ENCODE peak calls at places on chromosomes 1 and 21, in five cellular contexts. M is Calu3, G is A549, E is cardiac fibroblast, T is Panc1. W is an unnamed sample.

GRCh38 chr1:42484382-42484781 is 21.3 kb downstream of the CCDC30 start:
- DNase-seq in M (no peak), T (no peak), E (peak), G (no peak), W (peak)

GRCh38 chr1:228163776-228164534 is 1.6 kb upstream of the IBA57 start:
- DNase-seq in E (no peak), M (no peak), G (no peak), T (no peak), W (no peak)

GRCh38 chr1:41623736-41624135 is 139.3 kb upstream of the EDN2 start:
- DNase-seq in M (no peak), T (no peak), E (no peak), G (no peak), W (no peak)

GRCh38 chr1:145999321-146000024 is 3.1 kb upstream of the TXNIP start:
- DNase-seq in M (no peak), G (no peak), E (peak), T (no peak), W (no peak)

GRCh38 chr1:162913345-162913744 is 52.4 kb upstream of the CCDC190 start:
- DNase-seq in E (no peak), G (no peak), T (no peak), M (peak), W (no peak)

GRCh38 chr1:11059166-11059989 is 440 bp downstream of the SRM start:
- DNase-seq in G (no peak), T (no peak), E (no peak), M (no peak), W (no peak)

GRCh38 chr1:202238914-202239313 is 45.3 kb downstream of the LGR6 start:
- DNase-seq in M (no peak), E (no peak), T (no peak), G (no peak), W (no peak)

GRCh38 chr1:8844421-8845063 is 27.1 kb upstream of the RERE start:
- DNase-seq in M (no peak), T (no peak), E (peak), G (no peak), W (no peak)

GRCh38 chr1:160741597-160742348 is 2.7 kb downstream of the SLAMF7 start:
- DNase-seq in M (no peak), E (no peak), G (no peak), T (no peak), W (no peak)
- TF ChIP-seq CTCF in M (no peak), E (no peak), G (no peak), T (no peak), W (no peak)

GRCh38 chr1:51840743-51841461 is 37.6 kb downstream of the NRDC start:
- DNase-seq in M (no peak), G (no peak), E (no peak), T (no peak), W (no peak)

GRCh38 chr1:51833700-51834099 is 44.8 kb downstream of the NRDC start:
- DNase-seq in G (no peak), E (no peak), M (no peak), T (no peak), W (no peak)

GRCh38 chr1:51839094-51839493 is 39.4 kb downstream of the NRDC start:
- DNase-seq in G (no peak), M (no peak), E (no peak), T (no peak), W (no peak)

GRCh38 chr1:51840182-51840581 is 38.3 kb downstream of the NRDC start:
- DNase-seq in G (no peak), M (no peak), T (no peak), E (no peak), W (no peak)

GRCh38 chr1:51837243-51837642 is 41.3 kb downstream of the NRDC start:
- DNase-seq in E (no peak), T (no peak), M (no peak), G (no peak), W (no peak)
- TF ChIP-seq CTCF in E (no peak), T (no peak), M (no peak), G (no peak), W (no peak)

DNA sequence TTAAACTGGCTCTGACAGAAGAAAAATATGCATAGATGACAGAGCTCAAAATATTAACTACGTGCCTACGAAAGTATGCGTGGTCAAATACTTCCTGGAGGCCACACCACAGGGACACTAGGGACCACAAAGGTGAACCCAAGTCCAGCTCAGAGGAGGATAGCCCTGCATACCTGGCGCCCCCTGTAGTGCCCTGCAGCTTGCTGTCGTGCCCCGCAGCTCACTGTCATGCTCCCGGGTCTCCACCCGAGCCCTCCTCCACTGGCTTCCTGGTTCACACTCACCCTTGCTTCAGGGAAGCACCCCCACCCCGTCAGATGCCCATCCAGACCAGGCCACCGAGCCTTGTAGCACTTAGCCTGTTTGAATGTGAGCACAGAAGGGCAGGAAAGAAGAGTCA is 16.7 kb upstream of the NADK start:
- DNase-seq in E (no peak), M (no peak), T (no peak), G (no peak), W (no peak)
- TF ChIP-seq CTCF in E (no peak), M (no peak), T (no peak), G (no peak), W (no peak)

GRCh38 chr1:235054961-235055360 is 73.7 kb downstream of the TOMM20 start:
- DNase-seq in T (no peak), M (no peak), G (no peak), E (no peak), W (no peak)

GRCh38 chr1:235059221-235059620 is 69.4 kb downstream of the TOMM20 start:
- DNase-seq in M (no peak), E (no peak), G (no peak), T (no peak), W (no peak)

GRCh38 chr1:235057385-235058306 is 71.0 kb downstream of the TOMM20 start:
- DNase-seq in E (no peak), M (no peak), T (no peak), G (no peak), W (no peak)

GRCh38 chr1:235058695-235059094 is 69.9 kb downstream of the TOMM20 start:
- DNase-seq in T (no peak), G (no peak), M (no peak), E (no peak), W (no peak)

GRCh38 chr1:235056937-235057336 is 71.7 kb downstream of the TOMM20 start:
- DNase-seq in T (no peak), G (peak), E (no peak), M (no peak), W (no peak)
- TF ChIP-seq CTCF in T (no peak), G (no peak), E (no peak), M (no peak), W (no peak)

GRCh38 chr21:29102791-29103257 is 27.6 kb upstream of the MAP3K7CL start:
- DNase-seq in E (no peak), M (no peak), T (no peak), G (no peak), W (no peak)

GRCh38 chr21:29105218-29105617 is 25.2 kb upstream of the MAP3K7CL start:
- DNase-seq in G (no peak), E (peak), M (no peak), T (no peak), W (no peak)

DNA sequence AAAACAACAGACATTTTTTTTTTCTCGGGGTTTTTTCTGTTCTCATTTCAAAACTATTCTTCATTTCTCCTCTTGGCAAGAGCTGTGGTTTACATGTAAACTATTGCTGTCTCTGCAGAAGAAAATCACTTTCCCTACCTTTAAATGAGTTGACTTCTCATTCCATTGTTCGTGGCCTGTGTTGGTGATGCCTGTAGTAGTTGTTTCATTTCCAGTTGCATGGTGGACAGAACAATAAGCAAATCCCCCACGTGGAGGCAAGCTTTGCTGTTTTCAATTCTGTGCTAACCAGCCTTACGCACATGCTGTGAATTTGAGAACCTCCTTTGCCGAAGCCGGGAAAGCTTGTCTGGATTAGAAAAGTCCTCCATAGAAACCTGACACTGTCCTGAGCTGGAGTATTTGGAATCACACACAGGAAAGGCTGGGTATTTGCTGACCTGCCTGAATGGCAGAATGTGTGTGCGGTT is 26.2 kb upstream of the MAP3K7CL start:
- DNase-seq in T (no peak), M (no peak), E (no peak), G (no peak), W (no peak)
- TF ChIP-seq CTCF in T (no peak), M (no peak), E (no peak), G (no peak), W (no peak)

DNA sequence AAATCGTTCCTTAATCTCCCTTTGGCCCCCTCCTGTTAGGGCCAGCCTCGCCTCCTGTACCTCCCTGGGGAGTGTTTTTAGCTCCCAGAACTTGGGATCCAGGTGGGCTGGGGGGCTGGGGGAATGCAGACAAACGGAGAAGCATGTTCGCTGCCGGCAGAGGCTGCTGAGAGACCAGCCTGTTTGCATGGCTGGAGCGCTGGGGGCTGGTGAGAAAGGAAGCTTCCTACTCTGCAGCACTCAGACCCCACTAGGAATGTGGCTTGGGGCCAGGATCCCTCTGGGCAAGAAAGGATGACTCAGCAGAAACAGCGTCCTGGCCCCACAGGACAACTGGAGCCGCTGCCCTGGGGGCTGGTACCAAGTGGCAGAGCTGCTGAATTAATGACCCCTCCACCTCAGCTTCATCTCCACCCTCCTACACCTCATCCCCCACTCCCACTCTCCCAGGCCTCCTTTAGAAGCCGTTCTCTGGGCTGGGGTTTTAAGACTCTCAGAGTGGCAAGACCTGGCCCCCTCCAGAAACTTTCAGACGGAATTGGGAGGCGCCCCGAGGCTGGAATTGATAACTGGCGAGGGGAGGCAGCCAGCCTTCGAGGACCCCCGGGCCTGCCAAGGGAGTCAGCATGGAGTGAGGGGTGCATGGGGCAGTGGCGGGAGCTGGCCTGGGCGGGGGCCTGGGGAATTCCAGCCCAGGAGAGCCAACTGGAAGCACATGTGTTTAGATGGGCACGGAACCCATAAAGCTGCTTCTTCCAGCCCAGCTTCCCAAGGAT is 28.5 kb upstream of the EPS8L3 start:
- DNase-seq in T (no peak), M (peak), G (peak), E (peak), W (peak)
- TF ChIP-seq CTCF in T (peak), M (no peak), G (peak), E (peak), W (peak)

GRCh38 chr1:6396998-6397397 is 3.4 kb upstream of the ACOT7 start:
- DNase-seq in T (no peak), E (no peak), G (no peak), M (no peak), W (no peak)
- TF ChIP-seq CTCF in T (no peak), E (peak), G (peak), M (no peak), W (no peak)

DNA sequence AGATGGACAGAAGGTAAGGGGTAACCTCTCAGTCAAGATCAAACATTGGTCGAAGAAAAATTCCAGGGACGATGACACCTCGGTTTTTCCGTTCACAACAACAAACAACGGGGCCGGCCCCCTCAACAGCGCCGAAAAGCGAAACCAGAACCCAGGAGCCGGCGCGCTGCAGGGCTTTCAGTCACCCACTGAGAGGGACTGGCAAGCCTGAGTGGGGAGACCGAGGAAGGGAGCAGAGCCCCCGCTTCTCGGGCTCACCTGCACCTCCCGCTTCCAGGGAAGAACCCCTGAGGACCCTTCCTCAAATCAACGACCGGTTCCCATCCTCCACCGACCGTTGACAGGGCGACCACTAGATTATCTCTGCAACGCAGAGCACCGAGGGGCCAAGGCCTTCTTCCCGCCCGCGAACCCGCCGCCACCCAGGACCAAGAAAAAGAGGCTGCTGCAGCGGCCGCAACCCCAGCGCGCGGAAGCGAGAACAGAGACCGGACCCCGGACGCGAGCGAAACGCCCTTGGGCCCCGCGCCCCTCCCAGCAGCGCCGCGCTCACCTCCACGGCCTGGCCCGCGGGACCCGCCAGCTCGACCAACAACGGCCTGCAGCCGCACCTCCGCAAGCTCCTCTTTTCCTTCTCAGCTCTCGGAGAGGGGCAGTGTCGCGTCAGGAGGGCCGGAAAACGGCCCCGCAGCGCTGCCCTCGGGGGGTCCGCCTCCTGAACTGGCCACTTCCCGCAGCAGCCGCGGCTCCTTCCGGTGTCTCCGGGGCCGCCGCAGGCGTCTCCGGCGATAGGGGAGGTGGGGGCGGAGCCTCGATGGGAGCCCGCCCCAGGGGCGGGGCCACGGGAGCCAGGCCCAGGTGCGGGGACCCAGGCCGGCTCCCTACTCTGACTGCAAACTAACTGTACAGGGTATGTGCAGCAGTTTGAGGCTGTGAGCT is at the start of gene USP33:
- DNase-seq in G (peak), M (peak), E (peak), T (no peak), W (no peak)
- TF ChIP-seq CTCF in G (no peak), M (no peak), E (no peak), T (no peak), W (no peak)

DNA sequence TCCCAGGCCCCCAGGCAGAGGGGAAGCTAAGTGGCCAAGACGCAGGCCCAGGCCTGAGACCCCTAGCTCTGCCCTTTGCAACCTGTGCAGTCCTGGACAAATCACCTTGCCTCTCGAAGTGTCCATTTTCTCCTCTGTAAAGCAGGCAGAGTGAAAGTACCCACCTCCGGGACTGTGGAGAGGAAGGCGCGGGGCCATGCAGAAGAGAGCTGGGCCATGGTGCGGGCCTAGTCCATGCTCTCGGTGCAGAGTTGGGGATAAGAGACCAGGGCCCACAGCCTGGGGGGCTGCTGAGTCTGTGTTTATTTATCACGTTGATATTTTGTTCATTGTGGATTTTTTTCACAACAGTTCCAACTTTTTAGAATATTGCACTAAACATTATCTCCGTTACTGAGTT is 160.2 kb upstream of the VAMP3 start:
- DNase-seq in E (no peak), G (no peak), T (no peak), M (no peak), W (no peak)
- TF ChIP-seq CTCF in E (no peak), G (no peak), T (no peak), M (no peak), W (no peak)